ENCODE peak calls at places on chromosomes 13 and 19, in nine cellular contexts. P is heart left ventricle, L is stomach, U is body of pancreas, N is HL-60, V is HCT116, M is IMR-90, W is Panc1, T is adrenal gland. B is an unnamed sample.

GRCh38 chr13:29594710-29595379 is 643 bp downstream of the SLC7A1 start:
- DNase-seq in M (peak), T (peak), P (peak), V (no peak), U (peak), L (peak), N (no peak), W (no peak), B (no peak)

GRCh38 chr13:110134801-110135200 is 172.2 kb downstream of the COL4A1 start:
- DNase-seq in L (no peak), V (no peak), P (no peak), M (no peak), N (no peak), W (no peak), U (no peak), T (peak), B (no peak)

GRCh38 chr19:8575467-8575997 is 1.7 kb downstream of the MYO1F start:
- DNase-seq in W (no peak), N (no peak), V (no peak), L (no peak), M (peak), U (no peak), P (no peak), T (no peak), B (no peak)

GRCh38 chr13:113906566-113906965 is 42.7 kb upstream of the GAS6 start:
- DNase-seq in N (no peak), T (no peak), U (no peak), V (no peak), W (no peak), P (no peak), L (peak), M (no peak), B (no peak)

GRCh38 chr19:4089400-4089908 is 22.8 kb upstream of the ZBTB7A start:
- DNase-seq in U (no peak), M (no peak), L (no peak), W (no peak), P (no peak), V (no peak), N (no peak), T (no peak), B (no peak)

GRCh38 chr19:8515317-8515716 is 1.4 kb upstream of the ZNF414 start:
- DNase-seq in L (no peak), T (no peak), W (no peak), V (no peak), M (no peak), U (no peak), P (no peak), N (peak), B (no peak)

GRCh38 chr13:112141643-112142400 is 74.9 kb downstream of the SOX1 start:
- DNase-seq in M (no peak), T (no peak), N (no peak), U (no peak), W (no peak), V (no peak), P (no peak), L (peak), B (no peak)

GRCh38 chr19:54316746-54317107 is 3.8 kb upstream of the LILRA5 start:
- DNase-seq in P (no peak), M (no peak), N (peak), L (no peak), U (no peak), T (no peak), V (no peak), W (no peak), B (no peak)

GRCh38 chr13:51681037-51681678 is 96.9 kb downstream of the WDFY2 start:
- DNase-seq in P (no peak), L (no peak), N (no peak), M (peak), V (no peak), T (no peak), W (peak), U (no peak), B (no peak)

GRCh38 chr19:5492813-5493409 is 37.7 kb downstream of the ZNRF4 start:
- DNase-seq in L (no peak), N (no peak), M (no peak), W (no peak), U (no peak), V (no peak), T (no peak), P (no peak), B (no peak)

GRCh38 chr19:33432408-33433170 is 59.1 kb downstream of the CEBPG start:
- DNase-seq in U (no peak), W (no peak), V (no peak), N (no peak), T (no peak), P (no peak), L (no peak), M (no peak), B (no peak)

GRCh38 chr13:30103161-30103858 is 204.0 kb downstream of the KATNAL1 start:
- DNase-seq in L (no peak), T (no peak), U (no peak), M (no peak), W (no peak), N (peak), V (no peak), P (no peak), B (no peak)

GRCh38 chr13:39051157-39051556 is 12.9 kb downstream of the NHLRC3 start:
- DNase-seq in M (peak), L (no peak), V (peak), U (no peak), T (no peak), P (no peak), N (no peak), W (no peak), B (no peak)

GRCh38 chr13:39049274-39049673 is 11.0 kb downstream of the NHLRC3 start:
- DNase-seq in U (no peak), N (no peak), V (no peak), L (no peak), T (no peak), W (no peak), M (no peak), P (no peak), B (no peak)

GRCh38 chr13:39044536-39044935 is 6.3 kb downstream of the NHLRC3 start:
- DNase-seq in V (no peak), T (no peak), L (no peak), N (no peak), P (no peak), W (no peak), M (no peak), U (no peak), B (no peak)

GRCh38 chr13:39048806-39049205 is 10.6 kb downstream of the NHLRC3 start:
- DNase-seq in U (no peak), W (no peak), T (no peak), N (no peak), V (no peak), L (no peak), M (no peak), P (no peak), B (no peak)

DNA sequence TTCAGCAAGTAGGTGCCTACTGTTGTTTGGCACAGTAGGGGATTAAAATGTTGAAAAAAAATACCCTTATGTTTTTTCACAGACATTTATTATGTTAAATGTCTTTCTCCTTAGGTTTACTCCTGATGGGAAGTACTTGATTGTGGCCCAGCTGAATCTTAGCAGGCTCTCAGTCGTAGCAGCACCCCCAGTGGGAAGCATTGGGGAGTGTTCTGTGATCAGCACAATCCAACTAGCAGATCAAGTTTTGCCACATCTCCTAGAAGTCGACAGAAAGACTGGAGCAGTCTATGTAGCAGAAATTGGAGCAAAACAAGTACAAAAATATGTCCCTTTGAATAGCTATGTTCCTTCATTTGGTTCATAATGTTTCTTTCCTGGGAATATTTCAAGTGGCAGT is 9.3 kb downstream of the NHLRC3 start:
- DNase-seq in W (no peak), L (no peak), T (no peak), N (no peak), P (no peak), V (no peak), U (peak), M (no peak), B (no peak)
- TF ChIP-seq CTCF in W (no peak), L (no peak), T (no peak), N (no peak), P (no peak), V (no peak), U (no peak), M (no peak), B (peak)

GRCh38 chr19:1401889-1402217 is 511 bp upstream of the GAMT start:
- DNase-seq in L (no peak), V (no peak), W (no peak), N (no peak), P (no peak), T (no peak), M (no peak), U (no peak), B (no peak)
- H3K4me3 ChIP-seq in L (peak), V (peak), W (peak), N (no peak), P (peak), T (no peak), M (peak), U (no peak), B (peak)

GRCh38 chr19:41872775-41873647 is 4.1 kb upstream of the CD79A start:
- DNase-seq in P (peak), U (peak), T (peak), W (peak), N (no peak), M (peak), L (peak), V (peak), B (no peak)
- TF ChIP-seq CTCF in P (peak), U (peak), T (peak), W (peak), N (peak), M (peak), L (peak), V (peak), B (peak)

GRCh38 chr13:23902975-23903905 is 5.9 kb upstream of the C1QTNF9B start:
- DNase-seq in T (no peak), L (no peak), V (no peak), N (no peak), P (no peak), W (no peak), M (no peak), U (no peak), B (no peak)
- H3K4me3 ChIP-seq in T (no peak), L (peak), V (no peak), N (no peak), P (peak), W (no peak), M (no peak), U (no peak), B (peak)

GRCh38 chr13:78659450-78660110 is 625 bp upstream of the OBI1 start:
- DNase-seq in V (no peak), M (peak), T (no peak), L (no peak), N (no peak), W (no peak), U (no peak), P (no peak), B (no peak)

GRCh38 chr13:78657699-78658629 is 991 bp downstream of the OBI1 start:
- DNase-seq in U (no peak), L (no peak), N (no peak), P (no peak), V (no peak), T (no peak), M (peak), W (no peak), B (no peak)

GRCh38 chr13:78662467-78662866 is 3.5 kb upstream of the OBI1 start:
- DNase-seq in T (no peak), P (no peak), V (no peak), L (no peak), W (no peak), U (no peak), N (no peak), M (no peak), B (no peak)

GRCh38 chr13:78658630-78659449 is at the start of gene OBI1:
- DNase-seq in M (peak), N (peak), L (peak), U (peak), V (peak), W (no peak), T (peak), P (peak), B (no peak)

GRCh38 chr13:78660130-78660857 is 1.3 kb upstream of the OBI1 start:
- DNase-seq in V (no peak), T (no peak), N (no peak), P (no peak), W (no peak), U (peak), L (no peak), M (no peak), B (no peak)
- TF ChIP-seq CTCF in V (no peak), T (no peak), N (no peak), P (no peak), W (no peak), U (no peak), L (no peak), M (no peak), B (no peak)

GRCh38 chr19:31444931-31445330 is 95.7 kb upstream of the TSHZ3 start:
- DNase-seq in T (no peak), L (no peak), U (no peak), W (no peak), P (no peak), N (no peak), M (no peak), V (no peak), B (no peak)
- H3K4me3 ChIP-seq in T (no peak), L (no peak), U (no peak), W (no peak), P (no peak), N (no peak), M (no peak), V (no peak), B (no peak)

GRCh38 chr13:20356437-20356836 is 124.3 kb upstream of the GJB6 start:
- DNase-seq in L (no peak), N (no peak), U (no peak), M (no peak), V (no peak), P (no peak), W (no peak), T (no peak), B (no peak)

GRCh38 chr13:20351279-20352022 is 119.3 kb upstream of the GJB6 start:
- DNase-seq in P (no peak), M (peak), W (no peak), L (no peak), T (no peak), N (peak), V (no peak), U (peak), B (no peak)

GRCh38 chr13:20354722-20355121 is 122.6 kb upstream of the GJB6 start:
- DNase-seq in W (no peak), V (no peak), P (no peak), L (no peak), M (no peak), T (no peak), U (no peak), N (no peak), B (no peak)

GRCh38 chr13:20350819-20351218 is 118.7 kb upstream of the GJB6 start:
- DNase-seq in P (no peak), V (no peak), L (no peak), M (no peak), U (peak), W (no peak), T (no peak), N (no peak), B (no peak)

GRCh38 chr13:20353973-20354372 is 121.9 kb upstream of the GJB6 start:
- DNase-seq in V (no peak), U (no peak), M (peak), P (no peak), N (peak), T (no peak), W (no peak), L (no peak), B (no peak)
- TF ChIP-seq CTCF in V (no peak), U (no peak), M (peak), P (no peak), N (no peak), T (no peak), W (no peak), L (no peak), B (peak)

DNA sequence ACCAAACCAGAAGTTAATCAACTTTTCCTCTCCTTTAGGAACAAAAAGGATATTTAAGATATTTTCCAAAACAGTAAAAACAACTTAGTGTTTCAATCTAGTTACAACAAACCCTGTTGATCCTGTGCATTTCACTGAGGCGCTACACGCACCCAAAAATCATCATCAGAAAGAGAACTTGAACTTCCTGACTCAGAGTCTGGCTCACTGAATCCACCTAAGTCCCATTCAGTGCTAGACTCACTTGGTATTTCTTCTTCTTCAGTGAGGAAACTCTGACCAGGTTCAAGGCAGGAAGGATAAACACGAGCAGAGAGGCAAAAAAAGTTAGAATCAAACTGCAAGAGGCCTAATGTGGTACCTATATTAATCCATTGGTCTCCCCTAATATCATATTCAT is 2.2 kb downstream of the KBTBD6 start:
- DNase-seq in M (peak), T (no peak), P (no peak), L (no peak), N (no peak), V (no peak), U (no peak), W (no peak), B (no peak)
- H3K4me3 ChIP-seq in M (peak), T (no peak), P (peak), L (no peak), N (peak), V (no peak), U (no peak), W (peak), B (no peak)

GRCh38 chr19:46085888-46086287 is 38.6 kb downstream of the IGFL3 start:
- DNase-seq in N (no peak), P (no peak), M (no peak), L (no peak), T (no peak), W (no peak), U (no peak), V (no peak), B (no peak)

GRCh38 chr19:46080561-46080960 is 39.8 kb upstream of the IGFL4 start:
- DNase-seq in T (no peak), P (no peak), U (peak), M (peak), V (no peak), N (no peak), W (no peak), L (no peak), B (peak)

GRCh38 chr19:46077815-46078167 is 37.0 kb upstream of the IGFL4 start:
- DNase-seq in U (no peak), T (no peak), L (no peak), V (no peak), M (no peak), N (no peak), W (no peak), P (no peak), B (no peak)

GRCh38 chr19:46082728-46083050 is 41.8 kb downstream of the IGFL3 start:
- DNase-seq in P (no peak), L (no peak), W (no peak), V (no peak), M (no peak), T (no peak), U (no peak), N (no peak), B (no peak)

DNA sequence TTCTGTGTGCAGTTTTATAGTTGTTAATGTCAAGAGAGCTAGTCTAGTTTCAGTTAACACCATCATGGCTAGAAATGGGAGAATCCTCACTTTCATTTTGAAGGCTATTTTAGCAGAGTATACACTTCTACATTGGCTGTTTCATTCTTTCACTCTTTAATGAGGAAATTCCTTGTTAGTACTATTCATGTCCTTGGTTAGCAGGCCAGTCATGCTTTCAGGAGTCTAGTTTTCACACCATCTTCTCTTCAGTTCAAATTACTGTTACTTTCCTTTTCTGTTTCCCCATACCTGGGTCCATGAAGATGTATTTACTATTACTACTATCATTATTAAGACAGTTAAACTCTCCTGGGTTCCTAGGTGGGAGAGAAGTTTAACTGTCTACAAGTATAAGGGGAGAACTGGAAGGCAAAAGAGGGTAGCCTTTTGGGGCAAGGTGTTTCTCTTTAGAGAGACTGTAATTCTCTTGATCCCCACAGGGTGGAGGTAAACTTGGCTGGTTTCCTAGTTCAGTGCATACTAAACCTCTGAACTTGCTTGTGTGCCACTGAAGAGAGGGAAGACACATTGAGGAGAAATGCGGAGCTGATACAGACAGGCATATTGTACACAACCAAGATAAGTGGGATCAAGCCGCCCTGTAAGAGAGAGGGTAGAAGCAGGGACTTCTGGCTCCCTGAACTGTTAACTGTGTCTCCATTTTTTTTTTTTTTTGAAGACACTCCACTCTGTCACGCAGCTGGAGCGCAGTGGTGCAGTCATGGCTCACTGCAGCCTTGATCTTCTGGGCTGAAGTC is 41.3 kb upstream of the IGFL4 start:
- DNase-seq in N (peak), T (no peak), P (no peak), L (no peak), W (no peak), M (peak), U (peak), V (peak), B (peak)
- TF ChIP-seq CTCF in N (peak), T (peak), P (peak), L (peak), W (peak), M (peak), U (peak), V (peak), B (peak)

B was measured in epithelial cell of proximal tubule.